ENCODE peak calls at places on chromosomes 3 and 15, in seven cellular contexts. S is SJSA1, P is lower lobe of right lung, U is tibial artery, O is K562, X is colonic mucosa, C is aorta. L is an unnamed sample.

GRCh38 chr3:149453140-149453805 is 21.2 kb upstream of the TM4SF4 start:
- DNase-seq in S (no peak), P (no peak), U (no peak), O (no peak), X (no peak), C (no peak), L (peak; percentile 48)

GRCh38 chr15:33074942-33075341 is 119.6 kb downstream of the FMN1 start:
- DNase-seq in S (no peak), P (no peak), U (no peak), O (no peak), X (no peak), C (no peak), L (no peak)

GRCh38 chr15:35713733-35714132 is 167.8 kb upstream of the DPH6 start:
- DNase-seq in S (peak; percentile 53), P (no peak), U (no peak), O (no peak), X (no peak), C (no peak), L (peak; percentile 92)

GRCh38 chr3:156472150-156472549 is 82.8 kb downstream of the SSR3 start:
- DNase-seq in S (no peak), P (no peak), U (no peak), O (no peak), X (no peak), C (no peak), L (no peak)

GRCh38 chr15:52005748-52006701 is 13.0 kb upstream of the MAPK6 start:
- DNase-seq in S (no peak), P (no peak), U (no peak), O (no peak), X (no peak), C (no peak), L (no peak)

GRCh38 chr3:190533511-190534282 is 19.8 kb downstream of the IL1RAP start:
- DNase-seq in S (peak; percentile 86), P (peak; percentile 80), U (peak; percentile 86), O (no peak), X (peak; percentile 22), C (peak; percentile 90), L (peak; percentile 99)

GRCh38 chr15:46900992-46901391 is 816.3 kb upstream of the SEMA6D start:
- DNase-seq in S (no peak), P (no peak), U (no peak), O (no peak), X (no peak), C (no peak), L (peak; percentile 5)

GRCh38 chr3:134803051-134803505 is 8.0 kb downstream of the EPHB1 start:
- DNase-seq in S (no peak), P (no peak), U (no peak), O (no peak), X (no peak), C (no peak), L (no peak)

GRCh38 chr15:52112203-52112750 is 298 bp downstream of the BCL2L10 start:
- DNase-seq in S (no peak), P (peak; percentile 50), U (no peak), O (no peak), X (peak; percentile 50), C (no peak), L (no peak)

GRCh38 chr3:57570051-57570450 is 14.0 kb downstream of the PDE12 start:
- DNase-seq in S (no peak), P (no peak), U (no peak), O (no peak), X (no peak), C (no peak), L (no peak)

GRCh38 chr15:51132384-51133139 is 37.9 kb upstream of the TNFAIP8L3 start:
- DNase-seq in S (peak; percentile 70), P (no peak), U (peak; percentile 88), O (peak; percentile 56), X (peak; percentile 46), C (peak; percentile 69), L (peak; percentile 26)

GRCh38 chr15:60390931-60391501 is 6.8 kb downstream of the ANXA2 start:
- DNase-seq in S (peak; percentile 87), P (no peak), U (peak; percentile 79), O (no peak), X (peak; percentile 77), C (peak; percentile 75), L (peak; percentile 85)
- H3K27ac ChIP-seq in S (peak overlapping the region; percentile 99), P (peak overlapping the region; percentile 95), U (peak overlapping the region; percentile 96), O (no peak overlapping the region), X (peak overlapping the region; percentile 95), C (peak overlapping the region; percentile 93), L (peak overlapping the region; percentile 99)

GRCh38 chr15:68572921-68573320 is 5.9 kb upstream of the CORO2B start:
- DNase-seq in S (no peak), P (no peak), U (peak; percentile 34), O (no peak), X (no peak), C (peak; percentile 9), L (no peak)

GRCh38 chr15:68574629-68575028 is 4.2 kb upstream of the CORO2B start:
- DNase-seq in S (no peak), P (no peak), U (peak; percentile 16), O (no peak), X (no peak), C (peak; percentile 18), L (no peak)

GRCh38 chr15:68576253-68577236 is 2.2 kb upstream of the CORO2B start:
- DNase-seq in S (no peak), P (no peak), U (no peak), O (no peak), X (no peak), C (peak; percentile 17), L (no peak)

GRCh38 chr15:68572309-68572708 is 6.5 kb upstream of the CORO2B start:
- DNase-seq in S (no peak), P (no peak), U (no peak), O (no peak), X (no peak), C (no peak), L (no peak)

DNA sequence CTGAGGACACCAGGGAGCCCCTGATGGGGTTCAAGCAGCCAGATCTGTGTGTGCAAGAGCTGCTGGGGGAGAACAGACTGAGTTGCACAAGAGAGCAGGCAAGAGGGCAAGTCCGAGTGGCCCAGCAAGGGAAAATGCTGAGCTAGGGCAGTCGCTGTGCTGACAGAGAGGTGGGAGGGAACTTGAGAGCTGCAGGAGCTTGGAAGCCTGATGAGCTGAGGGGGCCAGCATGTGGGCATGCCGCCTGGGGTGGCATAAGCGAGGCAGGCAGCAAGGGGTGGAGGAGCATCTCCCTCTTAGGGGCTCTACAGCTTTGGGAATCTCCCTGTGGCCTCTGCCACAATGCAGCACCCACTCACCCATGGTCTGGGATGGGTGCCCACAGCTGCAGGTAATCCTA is 4.7 kb upstream of the CORO2B start:
- DNase-seq in S (no peak), P (no peak), U (peak; percentile 41), O (no peak), X (no peak), C (peak; percentile 37), L (no peak)
- H3K4me1 ChIP-seq in S (peaks cover 10% of the 10 kb centered on the region), P (peaks cover 10% of the 10 kb centered on the region), U (peaks cover 15% of the 10 kb centered on the region), O (no peaks in the 10 kb centered on the region), X (peaks cover 5% of the 10 kb centered on the region), C (no peaks in the 10 kb centered on the region), L (no peaks in the 10 kb centered on the region)

GRCh38 chr3:128803307-128803706 is 76.1 kb upstream of the ACAD9 start:
- DNase-seq in S (no peak), P (no peak), U (no peak), O (no peak), X (no peak), C (no peak), L (no peak)

GRCh38 chr3:128804017-128804816 is 75.2 kb upstream of the ACAD9 start:
- DNase-seq in S (no peak), P (no peak), U (no peak), O (peak; percentile 36), X (no peak), C (no peak), L (no peak)

GRCh38 chr3:128801779-128802369 is 75.9 kb downstream of the RAB7A start:
- DNase-seq in S (no peak), P (no peak), U (no peak), O (no peak), X (no peak), C (no peak), L (no peak)

GRCh38 chr3:128799650-128800049 is 73.7 kb downstream of the RAB7A start:
- DNase-seq in S (no peak), P (no peak), U (no peak), O (no peak), X (no peak), C (no peak), L (no peak)

DNA sequence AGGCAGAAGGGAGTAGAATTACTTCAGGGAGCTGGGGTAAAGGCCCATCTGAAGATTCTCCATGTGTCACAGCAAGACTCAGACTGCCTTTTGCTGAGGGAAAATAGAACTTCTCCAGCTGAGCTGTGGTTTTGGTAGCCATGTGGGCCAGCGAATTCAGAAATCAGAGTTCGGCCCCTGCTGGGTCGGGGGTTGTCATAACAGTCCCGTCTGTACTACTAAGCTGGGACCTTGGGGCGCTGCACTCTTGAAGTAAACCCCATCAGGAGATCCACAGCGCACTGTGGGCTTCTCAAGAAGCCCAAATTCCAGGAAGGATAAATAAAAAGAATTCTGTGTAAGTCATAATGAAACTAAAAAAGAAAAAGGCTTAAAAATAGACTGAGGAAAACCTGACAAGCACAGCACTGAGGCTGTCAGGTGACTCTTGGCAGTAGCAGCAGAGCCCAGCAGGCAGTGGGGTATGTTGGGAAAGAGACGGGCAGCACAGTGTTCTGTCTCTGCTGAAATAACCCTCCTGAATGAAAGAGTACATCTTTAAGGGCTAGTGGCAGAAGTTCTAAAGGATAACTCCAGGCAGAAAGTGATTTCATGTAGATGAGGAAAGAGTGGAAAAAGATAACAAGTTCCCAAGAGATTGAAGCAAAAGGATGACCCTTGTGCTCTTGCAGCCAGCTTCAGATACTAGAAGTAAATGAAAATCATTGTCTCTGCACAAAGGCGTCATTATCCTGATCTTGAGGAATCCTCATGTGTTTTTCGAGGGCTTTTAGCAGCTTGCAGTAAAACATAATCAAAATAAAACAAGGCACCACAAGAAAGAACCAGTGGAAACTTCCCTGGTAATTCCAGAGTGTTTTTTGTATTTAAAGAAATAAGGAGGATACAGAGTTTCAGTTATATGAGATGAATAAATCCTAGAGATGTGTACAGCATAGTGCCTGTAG is 74.5 kb downstream of the RAB7A start:
- DNase-seq in S (no peak), P (no peak), U (no peak), O (no peak), X (no peak), C (no peak), L (no peak)
- H3K27ac ChIP-seq in S (no peak overlapping the region), P (peak overlapping the region; percentile 20), U (no peak overlapping the region), O (no peak overlapping the region), X (no peak overlapping the region), C (peak overlapping the region; percentile 20), L (no peak overlapping the region)

DNA sequence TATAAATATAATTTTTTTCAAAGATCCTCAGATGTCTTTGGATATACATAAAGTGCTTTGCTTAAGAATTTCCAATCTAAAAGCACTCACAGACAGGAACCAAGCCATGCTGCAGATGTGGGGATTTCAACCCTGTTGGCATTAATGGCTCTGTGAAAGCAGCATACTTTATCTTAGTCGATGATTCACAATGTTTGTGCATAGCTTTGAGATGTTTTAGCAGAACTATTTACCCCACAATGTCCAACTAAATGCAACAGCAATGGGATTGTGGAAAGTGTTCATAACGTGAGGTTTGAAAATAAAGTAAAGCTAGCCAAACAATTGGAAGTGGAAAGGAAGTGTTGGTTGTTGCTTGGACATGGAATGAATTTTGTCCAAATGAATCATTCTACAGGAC is 371.4 kb downstream of the SOX2 start:
- DNase-seq in S (peak; percentile 41), P (no peak), U (no peak), O (no peak), X (no peak), C (no peak), L (peak; percentile 40)
- H3K4me1 ChIP-seq in S (peaks cover 25% of the 10 kb centered on the region), P (no peaks in the 10 kb centered on the region), U (no peaks in the 10 kb centered on the region), O (no peaks in the 10 kb centered on the region), X (no peaks in the 10 kb centered on the region), C (no peaks in the 10 kb centered on the region), L (no peaks in the 10 kb centered on the region)

GRCh38 chr3:120678984-120679383 is 3.1 kb downstream of the HGD start:
- DNase-seq in S (no peak), P (no peak), U (no peak), O (no peak), X (peak; percentile 24), C (no peak), L (peak; percentile 11)
- H3K27ac ChIP-seq in S (peak overlapping the region; percentile 47), P (peak overlapping the region; percentile 65), U (peak overlapping the region; percentile 2), O (no peak overlapping the region), X (peak overlapping the region; percentile 68), C (no peak overlapping the region), L (no peak overlapping the region)